ENCODE peak calls at places on chromosomes 2 and 18, in nine cellular contexts. P, B, L, T, X, H, N, K and J are unnamed samples.

GRCh38 chr2:205141381-205141780 is 540.9 kb upstream of the NRP2 start:
- DNase-seq in L (no peak), P (no peak), X (no peak), T (no peak), N (no peak), B (no peak), H (no peak), K (no peak), J (no peak)

GRCh38 chr2:10179422-10179821 is 56.9 kb downstream of the RRM2 start:
- DNase-seq in L (no peak), B (no peak), K (no peak), P (no peak), X (no peak), T (no peak), H (no peak), N (no peak), J (peak)

GRCh38 chr2:46538393-46538792 is 59.0 kb downstream of the TMEM247 start:
- DNase-seq in P (no peak), T (peak), X (no peak), L (no peak), K (no peak), H (no peak), B (no peak), N (no peak), J (no peak)

GRCh38 chr18:79964330-79965118 is at the start of gene HSBP1L1:
- DNase-seq in B (peak), X (peak), N (peak), L (peak), P (peak), H (peak), K (peak), T (no peak), J (no peak)

GRCh38 chr2:240960309-240960962 is 38.0 kb upstream of the SNED1 start:
- DNase-seq in B (no peak), X (peak), N (no peak), H (no peak), L (no peak), T (peak), P (peak), K (no peak), J (no peak)

GRCh38 chr18:39173022-39173421 is 1607.4 kb upstream of the CELF4 start:
- DNase-seq in H (no peak), P (no peak), T (no peak), L (peak), K (no peak), X (no peak), B (no peak), N (no peak), J (no peak)

GRCh38 chr2:119049968-119050657 is 108.1 kb downstream of the MARCO start:
- DNase-seq in K (no peak), N (no peak), P (no peak), B (peak), L (no peak), T (no peak), X (peak), H (no peak), J (no peak)

GRCh38 chr18:26091047-26091630 is 726 bp upstream of the SS18 start:
- DNase-seq in H (no peak), B (peak), X (no peak), N (peak), K (no peak), L (no peak), T (peak), P (no peak), J (no peak)

GRCh38 chr2:3633982-3634630 is 23.9 kb upstream of the ALLC start:
- DNase-seq in T (no peak), K (no peak), L (no peak), H (no peak), P (peak), B (peak), X (no peak), N (no peak), J (no peak)

GRCh38 chr2:216555274-216555673 is 56.6 kb downstream of the RPL37A start:
- DNase-seq in T (peak), H (no peak), P (peak), X (no peak), L (peak), N (no peak), K (no peak), B (no peak), J (no peak)

GRCh38 chr2:54524236-54524991 is 68.3 kb downstream of the SPTBN1 start:
- DNase-seq in H (no peak), K (no peak), N (peak), P (no peak), L (peak), X (peak), B (no peak), T (no peak), J (peak)

GRCh38 chr18:79871026-79871390 is 73.3 kb downstream of the KCNG2 start:
- DNase-seq in X (no peak), B (no peak), P (no peak), N (no peak), L (no peak), K (no peak), H (no peak), T (no peak), J (no peak)

GRCh38 chr2:236551843-236552542 is 17.6 kb upstream of the ACKR3 start:
- DNase-seq in N (peak), P (peak), H (no peak), X (no peak), B (no peak), T (no peak), K (no peak), L (no peak), J (no peak)

GRCh38 chr2:8148260-8148880 is 533.5 kb upstream of the ID2 start:
- DNase-seq in P (no peak), T (no peak), N (no peak), X (no peak), K (no peak), B (no peak), L (peak), H (no peak), J (peak)

GRCh38 chr2:189091253-189091652 is 88.3 kb downstream of the COL5A2 start:
- DNase-seq in H (no peak), K (no peak), L (no peak), P (no peak), N (no peak), B (no peak), X (no peak), T (no peak), J (peak)

GRCh38 chr2:232562515-232563151 is 12.1 kb downstream of the EIF4E2 start:
- DNase-seq in B (no peak), N (no peak), X (no peak), H (no peak), P (no peak), T (no peak), K (no peak), L (no peak), J (no peak)
- TF ChIP-seq CTCF in B (no peak), N (no peak), X (no peak), H (no peak), P (no peak), T (no peak), K (no peak), L (no peak), J (no peak)

DNA sequence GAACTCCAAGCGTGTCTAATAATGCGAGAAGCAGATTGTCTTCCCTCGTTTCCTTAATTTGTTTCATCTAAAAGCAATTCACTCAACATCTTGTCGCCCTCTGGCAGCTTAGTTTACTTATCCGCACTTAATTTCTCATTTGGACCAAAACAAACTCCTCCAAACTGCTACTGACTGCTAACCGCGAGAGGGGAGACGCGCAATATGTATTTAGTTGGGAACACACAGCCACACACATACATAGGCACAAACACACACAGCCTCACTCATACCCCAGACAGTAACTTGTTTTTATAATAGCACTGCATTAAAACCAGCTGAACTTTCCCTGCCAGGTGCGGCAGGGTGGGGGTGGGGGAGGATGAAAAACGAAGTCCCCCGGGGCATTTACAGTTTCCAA is 2.6 kb downstream of the ERBB4 start:
- DNase-seq in H (no peak), L (no peak), N (no peak), P (no peak), X (no peak), K (no peak), T (no peak), B (no peak), J (no peak)
- TF ChIP-seq CTCF in H (no peak), L (no peak), N (no peak), P (no peak), X (no peak), K (no peak), T (no peak), B (no peak), J (no peak)

GRCh38 chr18:70195852-70196434 is 9.5 kb downstream of the RTTN start:
- DNase-seq in N (peak), H (no peak), K (no peak), B (peak), T (peak), X (peak), P (no peak), L (peak), J (peak)
- TF ChIP-seq CTCF in N (peak), H (peak), K (peak), B (peak), T (peak), X (peak), P (peak), L (peak), J (peak)

DNA sequence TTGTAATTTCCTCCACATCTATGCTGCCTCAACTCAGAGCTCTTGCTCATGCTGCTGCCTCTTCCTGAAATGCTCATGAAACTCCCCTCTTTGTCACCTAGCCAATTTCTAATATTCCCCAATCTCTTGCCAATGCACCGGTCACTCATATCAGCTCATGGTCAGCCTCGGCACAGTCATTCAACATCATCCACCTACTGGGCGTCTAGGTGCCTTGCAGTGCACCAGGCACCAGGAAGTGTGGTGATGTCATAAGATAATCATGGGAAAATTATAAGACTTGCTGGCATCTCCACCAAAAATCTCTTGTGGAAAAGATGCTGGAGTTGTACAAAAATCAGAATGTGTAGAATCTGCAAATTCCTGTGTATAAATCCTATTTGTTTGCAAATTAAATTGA is 52.6 kb upstream of the RAB27B start:
- DNase-seq in T (no peak), H (no peak), K (no peak), N (no peak), P (no peak), B (no peak), X (no peak), L (peak), J (peak)
- TF ChIP-seq CTCF in T (no peak), H (no peak), K (no peak), N (no peak), P (no peak), B (no peak), X (peak), L (peak), J (peak)

DNA sequence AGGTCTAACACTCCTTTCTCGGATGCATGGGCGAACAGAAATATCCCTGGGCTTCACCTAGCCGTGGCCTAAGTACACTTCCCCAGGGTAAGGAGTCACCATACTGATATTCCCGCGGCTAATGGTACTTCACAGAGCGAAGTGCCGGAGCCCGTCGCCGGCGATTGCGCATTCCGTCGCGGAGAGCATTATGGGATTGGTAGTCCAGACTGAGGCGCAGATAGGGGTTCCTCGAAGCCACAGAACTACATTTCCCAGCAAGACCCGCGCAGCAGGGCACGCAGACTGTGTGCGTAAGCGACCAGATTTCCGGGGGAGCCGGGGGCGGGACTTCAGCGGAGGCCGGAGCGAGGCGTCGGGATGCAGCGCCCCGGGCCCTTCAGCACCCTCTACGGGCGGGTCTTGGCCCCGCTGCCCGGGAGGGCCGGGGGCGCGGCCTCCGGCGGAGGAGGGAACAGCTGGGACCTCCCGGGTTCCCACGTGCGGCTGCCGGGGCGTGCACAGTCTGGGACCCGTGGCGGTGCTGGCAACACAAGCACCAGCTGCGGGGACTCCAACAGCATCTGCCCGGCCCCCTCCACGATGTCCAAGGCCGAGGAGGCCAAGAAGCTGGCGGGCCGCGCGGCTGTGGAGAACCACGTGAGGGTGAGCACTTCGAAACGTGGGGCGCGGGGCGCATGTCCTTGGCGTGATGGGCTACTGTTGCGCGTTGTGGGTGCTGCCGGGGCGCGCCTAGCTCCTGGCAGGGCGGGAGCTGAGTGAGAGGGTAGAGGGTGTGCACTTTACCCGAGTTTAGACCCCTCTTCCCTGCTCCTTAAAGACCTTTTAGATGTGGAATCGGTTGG is at the start of gene RPIA:
- DNase-seq in B (peak), N (peak), L (peak), K (peak), P (peak), T (peak), X (peak), H (peak), J (peak)
- TF ChIP-seq CTCF in B (peak), N (peak), L (peak), K (peak), P (peak), T (peak), X (peak), H (peak), J (peak)

GRCh38 chr18:68660355-68661183 is 54.3 kb downstream of the TMX3 start:
- DNase-seq in B (no peak), N (peak), T (no peak), X (peak), P (no peak), L (peak), K (no peak), H (no peak), J (peak)
- TF ChIP-seq CTCF in B (no peak), N (peak), T (peak), X (peak), P (peak), L (peak), K (peak), H (peak), J (peak)

GRCh38 chr2:64769392-64770044 is 115.8 kb upstream of the SERTAD2 start:
- DNase-seq in P (no peak), B (no peak), X (peak), N (no peak), K (no peak), H (no peak), L (no peak), T (no peak), J (no peak)

GRCh38 chr2:64766841-64767669 is 113.3 kb upstream of the SERTAD2 start:
- DNase-seq in K (no peak), N (peak), H (no peak), P (no peak), L (no peak), T (no peak), B (no peak), X (no peak), J (no peak)

GRCh38 chr2:64768426-64769033 is 114.8 kb upstream of the SERTAD2 start:
- DNase-seq in T (no peak), P (no peak), N (no peak), L (peak), B (no peak), H (no peak), X (no peak), K (no peak), J (no peak)

GRCh38 chr2:64770137-64770780 is 116.5 kb upstream of the SERTAD2 start:
- DNase-seq in H (no peak), L (no peak), T (no peak), N (no peak), P (no peak), B (no peak), X (no peak), K (no peak), J (no peak)

DNA sequence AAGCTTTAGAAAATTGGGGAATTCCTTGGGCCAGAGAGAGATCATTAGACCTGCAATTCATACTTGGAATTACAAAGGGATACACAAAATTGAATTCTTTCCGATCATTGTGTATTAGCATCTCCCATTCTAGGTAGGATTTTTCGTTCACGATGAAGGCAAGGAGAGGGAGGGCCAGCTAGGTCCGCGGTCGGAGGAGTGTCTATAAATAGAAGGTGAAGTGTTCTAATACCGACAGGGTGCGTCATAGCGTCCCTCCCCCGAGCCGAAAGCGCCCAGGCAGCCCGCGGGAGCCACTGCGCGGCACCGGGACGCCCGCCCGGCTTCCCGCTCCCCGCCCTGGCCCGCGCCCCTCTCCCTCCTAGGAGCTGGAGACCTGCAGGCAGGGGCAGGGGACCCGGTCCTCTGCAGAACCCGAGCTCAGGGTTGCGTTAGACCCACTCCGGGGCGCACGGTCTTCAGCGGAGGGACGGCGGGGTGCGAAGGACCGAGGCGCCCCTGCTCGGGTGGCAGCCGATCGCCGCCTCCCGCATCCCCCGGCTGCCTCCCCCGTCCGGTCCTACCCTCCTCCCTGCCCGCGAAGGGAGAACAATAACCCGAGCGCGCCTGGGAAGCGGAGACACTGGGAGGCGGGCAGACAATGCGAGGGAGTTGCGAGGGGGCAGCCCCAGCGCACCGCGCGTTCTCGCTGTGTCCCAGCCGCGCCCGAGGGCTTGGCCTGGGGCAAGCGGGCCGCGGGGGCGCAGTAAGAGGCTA is 114.1 kb upstream of the SERTAD2 start:
- DNase-seq in B (peak), L (peak), P (peak), T (peak), K (peak), N (peak), H (peak), X (peak), J (peak)
- TF ChIP-seq CTCF in B (no peak), L (peak), P (no peak), T (peak), K (peak), N (no peak), H (no peak), X (no peak), J (no peak)

GRCh38 chr2:135373702-135374101 is 157.3 kb downstream of the ZRANB3 start:
- DNase-seq in X (no peak), K (no peak), L (no peak), H (no peak), B (no peak), P (no peak), N (no peak), T (no peak), J (no peak)

GRCh38 chr2:135378591-135378990 is 152.4 kb downstream of the ZRANB3 start:
- DNase-seq in P (no peak), L (no peak), K (no peak), X (no peak), B (no peak), T (no peak), H (no peak), N (no peak), J (no peak)
- TF ChIP-seq CTCF in P (no peak), L (no peak), K (no peak), X (no peak), B (no peak), T (no peak), H (no peak), N (no peak), J (no peak)